ENCODE peak calls at places on chromosomes 5 and 9, in eight cellular contexts. N, Y, M, L, C, A, H and E are unnamed samples.

GRCh38 chr5:103224118-103224893 is 34.3 kb upstream of the MACIR start:
- DNase-seq in Y (no peak), N (peak; percentile 73), M (peak; percentile 22), C (peak; percentile 67), A (no peak), H (peak; percentile 22), L (peak; percentile 62), E (peak; percentile 47)

GRCh38 chr5:175842947-175843793 is 28.2 kb upstream of the CPLX2 start:
- DNase-seq in Y (peak; percentile 96), L (no peak), C (no peak), N (peak; percentile 78), M (no peak), H (no peak), A (no peak), E (peak; percentile 62)

GRCh38 chr9:27117489-27118135 is 8.6 kb downstream of the TEK start:
- DNase-seq in N (no peak), H (no peak), M (no peak), A (no peak), Y (no peak), L (peak; percentile 70), C (no peak), E (no peak)

GRCh38 chr9:124280176-124280691 is 22.5 kb downstream of the NEK6 start:
- DNase-seq in M (peak; percentile 65), C (no peak), H (no peak), L (no peak), Y (no peak), N (peak; percentile 47), A (no peak), E (no peak)

GRCh38 chr5:143154495-143155375 is 248.8 kb downstream of the NR3C1 start:
- DNase-seq in H (no peak), N (peak; percentile 60), Y (no peak), L (no peak), C (no peak), A (no peak), M (no peak), E (no peak)

GRCh38 chr9:134778841-134779411 is 101.7 kb upstream of the FCN2 start:
- DNase-seq in A (no peak), M (peak; percentile 76), Y (peak; percentile 63), L (peak; percentile 65), C (peak; percentile 83), N (peak; percentile 29), H (no peak), E (peak; percentile 75)

GRCh38 chr5:160009591-160009989 is 651 bp downstream of the TTC1 start:
- DNase-seq in H (peak; percentile 6), A (no peak), C (no peak), N (no peak), M (no peak), L (no peak), Y (no peak), E (no peak)

GRCh38 chr9:17987174-17987573 is 408.3 kb downstream of the SH3GL2 start:
- DNase-seq in H (no peak), M (no peak), N (no peak), Y (no peak), A (no peak), L (no peak), C (no peak), E (no peak)

GRCh38 chr5:143924311-143924710 is 112.3 kb downstream of the HMHB1 start:
- DNase-seq in M (no peak), A (no peak), Y (no peak), H (no peak), N (peak; percentile 23), C (no peak), L (no peak), E (no peak)

GRCh38 chr5:59724482-59725392 is 168.8 kb downstream of the PDE4D start:
- DNase-seq in H (no peak), M (no peak), L (peak; percentile 39), Y (no peak), A (no peak), N (peak; percentile 22), C (peak; percentile 60), E (peak; percentile 56)

GRCh38 chr9:119827526-119827925 is 458.3 kb upstream of the BRINP1 start:
- DNase-seq in N (no peak), Y (no peak), A (no peak), C (no peak), L (no peak), H (no peak), M (no peak), E (no peak)

GRCh38 chr9:16521868-16522381 is 348.5 kb downstream of the BNC2 start:
- DNase-seq in H (no peak), M (no peak), L (peak; percentile 17), C (no peak), A (no peak), Y (no peak), N (peak; percentile 90), E (no peak)

GRCh38 chr9:33211695-33212393 is 28.1 kb upstream of the SPINK4 start:
- DNase-seq in Y (no peak), M (peak; percentile 53), H (no peak), C (peak; percentile 49), N (peak; percentile 28), L (no peak), A (no peak), E (peak; percentile 52)

GRCh38 chr5:178465861-178466288 is 124.3 kb downstream of the COL23A1 start:
- DNase-seq in M (no peak), L (no peak), C (no peak), A (no peak), N (no peak), Y (no peak), H (no peak), E (no peak)

GRCh38 chr5:138824924-138825863 is 49.9 kb downstream of the LRRTM2 start:
- DNase-seq in N (no peak), A (no peak), L (no peak), C (peak; percentile 24), M (no peak), H (peak; percentile 6), Y (no peak), E (no peak)

GRCh38 chr9:137019891-137020683 is 8.0 kb downstream of the ABCA2 start:
- DNase-seq in C (no peak), L (no peak), N (no peak), A (no peak), M (no peak), Y (no peak), H (no peak), E (no peak)

GRCh38 chr9:71929791-71930440 is 18.5 kb downstream of the C9orf85 start:
- DNase-seq in N (peak; percentile 81), C (no peak), Y (no peak), A (no peak), L (no peak), M (no peak), H (no peak), E (no peak)

GRCh38 chr9:91214086-91214485 is 147.6 kb downstream of the AUH start:
- DNase-seq in A (no peak), L (no peak), M (no peak), C (no peak), Y (no peak), N (peak; percentile 16), H (no peak), E (no peak)

GRCh38 chr9:100082786-100083185 is 16.0 kb downstream of the ERP44 start:
- DNase-seq in M (no peak), N (no peak), Y (no peak), L (no peak), H (no peak), C (no peak), A (no peak), E (no peak)

DNA sequence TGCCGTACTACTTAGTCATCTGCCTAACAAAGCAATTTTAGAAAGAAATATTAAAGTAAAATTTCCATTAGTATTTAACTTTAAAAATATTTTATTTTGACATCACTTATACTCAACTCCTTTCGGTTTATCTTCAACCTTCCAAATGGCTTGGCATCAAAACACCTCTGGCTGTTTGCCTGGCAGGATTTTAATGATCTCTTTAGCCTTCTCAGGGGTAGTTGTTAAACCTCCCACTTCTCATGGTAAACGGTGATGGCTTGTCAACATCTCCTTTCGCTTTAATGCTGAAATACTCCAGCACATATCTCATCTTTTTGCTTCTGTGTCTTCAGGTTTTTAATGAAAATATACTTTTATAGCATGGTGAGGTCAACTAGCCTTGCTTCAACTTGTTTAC is 747.1 kb downstream of the CETN3 start:
- DNase-seq in N (no peak), Y (no peak), L (no peak), A (no peak), M (no peak), C (no peak), H (no peak), E (no peak)
- TF ChIP-seq CTCF in N (no peak), Y (no peak), L (no peak), A (no peak), M (no peak), C (no peak), H (no peak), E (no peak)

GRCh38 chr5:132657676-132658382 is at the start of gene IL13:
- DNase-seq in L (no peak), A (no peak), H (peak; percentile 25), N (no peak), Y (no peak), M (no peak), C (no peak), E (no peak)

GRCh38 chr5:132655821-132656773 is 1.9 kb upstream of the IL13 start:
- DNase-seq in M (no peak), A (no peak), N (no peak), H (peak; percentile 58), C (peak; percentile 28), Y (no peak), L (no peak), E (peak; percentile 63)

GRCh38 chr5:132651838-132652476 is 6.0 kb upstream of the IL13 start:
- DNase-seq in A (no peak), H (no peak), M (no peak), N (no peak), L (no peak), Y (no peak), C (no peak), E (no peak)

GRCh38 chr5:132656774-132657355 is 1.1 kb upstream of the IL13 start:
- DNase-seq in Y (no peak), A (no peak), C (no peak), M (no peak), H (peak; percentile 26), L (no peak), N (no peak), E (no peak)

DNA sequence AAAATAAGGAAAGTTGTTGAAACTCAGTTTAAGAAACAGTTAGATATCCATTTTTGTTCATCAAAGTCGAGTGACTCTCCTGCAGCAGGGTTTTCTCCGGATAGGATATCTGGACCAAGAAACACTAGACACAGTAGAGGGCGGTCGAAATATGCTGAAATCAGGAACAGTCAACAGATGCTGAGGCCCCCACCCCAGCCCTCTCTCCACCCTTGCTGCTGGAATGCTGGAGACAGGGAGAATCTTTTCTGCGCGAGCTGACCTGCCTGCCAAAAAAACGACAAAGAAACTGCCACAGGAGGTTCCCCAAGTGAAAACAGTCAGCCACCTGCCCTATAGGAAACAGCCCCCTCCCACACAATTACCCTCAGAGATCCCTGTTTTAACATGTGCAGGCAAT is 4.3 kb upstream of the IL13 start:
- DNase-seq in A (no peak), C (no peak), M (no peak), L (no peak), N (no peak), H (no peak), Y (no peak), E (no peak)
- TF ChIP-seq CTCF in A (no peak), C (no peak), M (no peak), L (no peak), N (no peak), H (no peak), Y (no peak), E (no peak)

GRCh38 chr5:176943816-176944215 is 44.7 kb upstream of the HK3 start:
- DNase-seq in H (no peak), C (no peak), Y (no peak), N (no peak), L (no peak), A (no peak), M (no peak), E (no peak)
- TF ChIP-seq CTCF in H (no peak), C (no peak), Y (no peak), N (no peak), L (no peak), A (no peak), M (no peak), E (no peak)

GRCh38 chr5:66494437-66494836 is 101.8 kb upstream of the MAST4 start:
- DNase-seq in C (peak; percentile 6), A (no peak), M (no peak), N (no peak), Y (no peak), L (no peak), H (no peak), E (peak; percentile 16)
- TF ChIP-seq CTCF in C (peak; percentile 13), A (no peak), M (no peak), N (no peak), Y (peak; percentile 10), L (no peak), H (peak; percentile 48), E (no peak)